ENCODE peak calls at places on chromosomes 3 and 15, in six cellular contexts. T is activated CD4-positive, CD25-positive, alpha-beta regulatory T cell; S is naive thymus-derived CD4-positive, alpha-beta T cell; A is MV-4-11; C is choroid plexus epithelial cell; J is CD4-positive, alpha-beta T cell. I is an unnamed sample.

GRCh38 chr3:14298991-14299555 is 103.3 kb upstream of the SLC6A6 start:
- DNase-seq in T (no peak), S (no peak), A (no peak), C (no peak), J (no peak), I (no peak)

GRCh38 chr15:63050737-63051700 is 8.5 kb downstream of the TPM1 start:
- DNase-seq in T (no peak), S (no peak), A (no peak), C (peak), J (no peak), I (no peak)

GRCh38 chr15:75531041-75531450 is 48.1 kb downstream of the PTPN9 start:
- DNase-seq in T (no peak), S (no peak), A (peak), C (peak), J (no peak), I (no peak)

GRCh38 chr15:67373971-67374370 is 119.4 kb downstream of the IQCH start:
- DNase-seq in T (no peak), S (no peak), A (no peak), C (no peak), J (no peak), I (no peak)

GRCh38 chr15:89772933-89773583 is 3.1 kb upstream of the MESP2 start:
- DNase-seq in T (no peak), S (no peak), A (no peak), C (peak), J (no peak), I (no peak)

GRCh38 chr15:88247914-88248313 is 8.6 kb downstream of the NTRK3 start:
- DNase-seq in T (no peak), S (no peak), A (no peak), C (no peak), J (no peak), I (no peak)

GRCh38 chr15:40911139-40911538 is 16.9 kb downstream of the VPS18 start:
- DNase-seq in T (no peak), S (no peak), A (no peak), C (no peak), J (no peak), I (no peak)

GRCh38 chr3:135930243-135930642 is 35.3 kb upstream of the PPP2R3A start:
- DNase-seq in T (no peak), S (no peak), A (no peak), C (peak), J (no peak), I (no peak)

GRCh38 chr3:13282528-13282985 is 137.6 kb downstream of the NUP210 start:
- DNase-seq in T (no peak), S (no peak), A (no peak), C (no peak), J (no peak), I (no peak)

GRCh38 chr15:59997070-59997701 is 6.9 kb upstream of the FOXB1 start:
- DNase-seq in T (peak), S (no peak), A (no peak), C (no peak), J (peak), I (peak)

GRCh38 chr3:138068579-138069174 is 46.7 kb downstream of the DZIP1L start:
- DNase-seq in T (peak), S (peak), A (peak), C (peak), J (peak), I (peak)

GRCh38 chr3:110593749-110594148 is 477.9 kb upstream of the NECTIN3 start:
- DNase-seq in T (no peak), S (no peak), A (no peak), C (no peak), J (no peak), I (no peak)

GRCh38 chr3:50201573-50202315 is 3.3 kb upstream of the SLC38A3 start:
- DNase-seq in T (no peak), S (no peak), A (no peak), C (no peak), J (no peak), I (no peak)

GRCh38 chr3:126573492-126574117 is 14.9 kb upstream of the C3orf22 start:
- DNase-seq in T (no peak), S (no peak), A (no peak), C (no peak), J (no peak), I (peak)

GRCh38 chr15:29612701-29613100 is 209.6 kb downstream of the TJP1 start:
- DNase-seq in T (no peak), S (no peak), A (no peak), C (peak), J (no peak), I (no peak)

GRCh38 chr15:92807971-92808571 is 92.1 kb upstream of the CHD2 start:
- DNase-seq in T (no peak), S (no peak), A (peak), C (peak), J (no peak), I (no peak)

GRCh38 chr15:90306560-90306959 is 41.1 kb downstream of the NGRN start:
- DNase-seq in T (no peak), S (no peak), A (peak), C (peak), J (no peak), I (no peak)

GRCh38 chr3:186705882-186706780 is 11.0 kb upstream of the KNG1 start:
- DNase-seq in T (no peak), S (no peak), A (peak), C (no peak), J (no peak), I (no peak)

GRCh38 chr3:195042741-195043611 is 228.0 kb downstream of the XXYLT1 start:
- DNase-seq in T (no peak), S (no peak), A (peak), C (no peak), J (no peak), I (no peak)

GRCh38 chr3:131147534-131147933 is 120.9 kb downstream of the NEK11 start:
- DNase-seq in T (no peak), S (no peak), A (no peak), C (no peak), J (no peak), I (no peak)

GRCh38 chr3:29245441-29245840 is 35.4 kb upstream of the RBMS3 start:
- DNase-seq in T (no peak), S (no peak), A (peak), C (no peak), J (no peak), I (no peak)

GRCh38 chr15:29454506-29454905 is 184.9 kb upstream of the NSMCE3 start:
- DNase-seq in T (no peak), S (no peak), A (no peak), C (no peak), J (no peak), I (no peak)

GRCh38 chr15:63943829-63944680 is 102.2 kb downstream of the DAPK2 start:
- DNase-seq in T (no peak), S (no peak), A (no peak), C (no peak), J (no peak), I (no peak)

GRCh38 chr3:161163297-161163696 is 57.8 kb upstream of the NMD3 start:
- DNase-seq in T (no peak), S (no peak), A (peak), C (peak), J (no peak), I (no peak)

GRCh38 chr15:90829942-90830440 is 38.4 kb upstream of the FURIN start:
- DNase-seq in T (no peak), S (no peak), A (peak), C (peak), J (no peak), I (no peak)

GRCh38 chr3:185253645-185254410 is at the start of gene EHHADH:
- DNase-seq in T (peak), S (peak), A (peak), C (peak), J (peak), I (no peak)

GRCh38 chr3:162348912-162349311 is 852.3 kb downstream of the OTOL1 start:
- DNase-seq in T (no peak), S (no peak), A (no peak), C (no peak), J (no peak), I (no peak)

GRCh38 chr15:92906563-92907081 is 6.5 kb downstream of the CHD2 start:
- DNase-seq in T (no peak), S (peak), A (no peak), C (no peak), J (no peak), I (no peak)